ENCODE peak calls at places on chromosomes 16 and 17, in four cellular contexts. L, X, O and E are unnamed samples.

GRCh38 chr16:86085161-86085611 is 186.2 kb downstream of the IRF8 start:
- DNase-seq in L (no peak), X (no peak), O (no peak), E (peak)

GRCh38 chr16:77414752-77415231 is 20.0 kb downstream of the ADAMTS18 start:
- DNase-seq in L (no peak), X (no peak), O (no peak), E (no peak)

GRCh38 chr16:58709338-58709737 is 24.8 kb upstream of the SLC38A7 start:
- DNase-seq in L (no peak), X (no peak), O (no peak), E (no peak)

GRCh38 chr17:9766970-9767369 is 24.4 kb downstream of the DHRS7C start:
- DNase-seq in L (no peak), X (no peak), O (no peak), E (no peak)

GRCh38 chr16:5215911-5216310 is 118.3 kb upstream of the EEF2KMT start:
- DNase-seq in L (no peak), X (no peak), O (no peak), E (peak)

GRCh38 chr17:279776-280175 is 72.8 kb downstream of the RPH3AL start:
- DNase-seq in L (no peak), X (no peak), O (no peak), E (peak)

GRCh38 chr16:81889896-81890634 is 111.0 kb downstream of the PLCG2 start:
- DNase-seq in L (no peak), X (peak), O (peak), E (no peak)

GRCh38 chr17:82942166-82943130 is 102.6 kb upstream of the ZNF750 start:
- DNase-seq in L (peak), X (no peak), O (no peak), E (peak)

GRCh38 chr16:80208015-80208414 is 332.8 kb upstream of the DYNLRB2 start:
- DNase-seq in L (no peak), X (no peak), O (no peak), E (no peak)

GRCh38 chr16:11175106-11175795 is 80.8 kb downstream of the SOCS1 start:
- DNase-seq in L (no peak), X (no peak), O (no peak), E (no peak)

GRCh38 chr16:3259097-3259496 is 2.7 kb upstream of the MEFV start:
- DNase-seq in L (no peak), X (no peak), O (peak), E (peak)

GRCh38 chr16:67547423-67548264 is 14.7 kb upstream of the CTCF start:
- DNase-seq in L (no peak), X (no peak), O (no peak), E (peak)

GRCh38 chr17:57600092-57600491 is 145.0 kb downstream of the CCDC182 start:
- DNase-seq in L (no peak), X (no peak), O (no peak), E (no peak)

GRCh38 chr16:6884002-6884401 is 448.6 kb upstream of the RBFOX1 start:
- DNase-seq in L (no peak), X (no peak), O (no peak), E (no peak)

GRCh38 chr17:56297142-56297541 is 143.9 kb downstream of the ANKFN1 start:
- DNase-seq in L (no peak), X (no peak), O (no peak), E (no peak)

GRCh38 chr17:68909066-68909465 is 46.1 kb downstream of the ABCA8 start:
- DNase-seq in L (peak), X (peak), O (peak), E (peak)

GRCh38 chr16:4212934-4213296 is 29.0 kb downstream of the SRL start:
- DNase-seq in L (no peak), X (peak), O (peak), E (no peak)

GRCh38 chr17:4007346-4008081 is 43.3 kb upstream of the ATP2A3 start:
- DNase-seq in L (no peak), X (no peak), O (no peak), E (no peak)

GRCh38 chr16:3997231-3997841 is 116.8 kb upstream of the CREBBP start:
- DNase-seq in L (no peak), X (no peak), O (no peak), E (no peak)

GRCh38 chr16:23434380-23434779 is 18.6 kb downstream of the COG7 start:
- DNase-seq in L (no peak), X (peak), O (peak), E (no peak)

GRCh38 chr17:34626141-34626681 is 46.8 kb downstream of the TMEM132E start:
- DNase-seq in L (no peak), X (no peak), O (no peak), E (no peak)

GRCh38 chr16:85192736-85193493 is 80.6 kb upstream of the CIBAR2 start:
- DNase-seq in L (no peak), X (no peak), O (no peak), E (no peak)

GRCh38 chr17:37082461-37082860 is 133.7 kb downstream of the AATF start:
- DNase-seq in L (no peak), X (no peak), O (no peak), E (no peak)

GRCh38 chr17:74402070-74402469 is 29.8 kb upstream of the GPRC5C start:
- DNase-seq in L (no peak), X (no peak), O (no peak), E (no peak)

GRCh38 chr17:76955191-76955590 is 87.0 kb downstream of the MGAT5B start:
- DNase-seq in L (no peak), X (no peak), O (no peak), E (no peak)

GRCh38 chr16:78647019-78647418 is 547.6 kb downstream of the WWOX start:
- DNase-seq in L (no peak), X (no peak), O (no peak), E (no peak)

GRCh38 chr16:3948378-3948995 is 68.0 kb upstream of the CREBBP start:
- DNase-seq in L (no peak), X (no peak), O (no peak), E (peak)

GRCh38 chr16:50719401-50720337 is 22.2 kb upstream of the CYLD start:
- DNase-seq in L (no peak), X (no peak), O (peak), E (peak)

GRCh38 chr16:77359065-77359502 is 75.8 kb downstream of the ADAMTS18 start:
- DNase-seq in L (no peak), X (peak), O (peak), E (no peak)

GRCh38 chr16:71803305-71803690 is 5.3 kb downstream of the AP1G1 start:
- DNase-seq in L (no peak), X (no peak), O (no peak), E (no peak)

GRCh38 chr16:71807905-71808592 is 585 bp downstream of the AP1G1 start:
- DNase-seq in L (no peak), X (peak), O (no peak), E (peak)

GRCh38 chr16:71811261-71811803 is 2.7 kb upstream of the AP1G1 start:
- DNase-seq in L (no peak), X (no peak), O (no peak), E (no peak)

DNA sequence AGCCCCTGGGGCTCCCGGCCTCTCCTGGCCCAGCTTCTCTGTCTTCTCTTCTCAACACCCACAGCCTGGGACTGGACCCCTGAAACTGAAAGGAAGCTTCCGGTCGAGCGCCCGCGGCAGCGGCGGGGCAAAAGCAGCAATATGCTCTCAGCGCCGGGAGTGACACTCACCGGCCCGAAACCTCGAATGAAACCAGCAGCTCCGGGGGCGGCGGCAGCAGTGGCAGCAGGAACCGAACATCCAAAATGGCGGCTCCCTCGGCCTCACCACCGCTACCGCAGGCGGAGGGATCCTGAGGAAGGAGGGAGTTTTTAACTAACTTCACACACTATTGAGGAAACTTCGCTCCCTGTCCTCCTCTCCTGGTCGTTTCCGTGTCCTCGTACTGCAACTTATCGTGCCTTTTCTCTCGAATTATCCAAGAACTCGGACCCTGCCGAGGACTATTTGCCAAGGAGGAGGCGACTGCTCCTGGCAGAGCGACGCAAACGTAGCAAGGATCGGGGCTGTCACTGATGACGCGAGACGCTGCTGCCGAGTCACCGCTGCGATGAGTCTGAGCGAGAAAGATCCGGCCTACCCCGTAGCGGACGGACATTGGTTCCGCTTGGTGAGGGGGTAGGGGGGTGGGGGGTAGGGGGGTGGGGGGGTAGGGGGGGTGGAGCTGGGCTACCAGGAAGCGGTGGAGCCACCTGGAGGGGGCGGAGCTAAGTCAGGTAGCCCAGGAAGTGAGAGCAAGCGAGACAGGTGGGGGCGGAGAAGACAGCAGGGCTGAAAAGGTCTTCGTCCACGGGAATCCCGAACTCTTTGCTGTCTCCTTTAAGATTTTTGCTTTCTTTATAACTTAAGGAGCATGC is at the start of gene AP1G1:
- DNase-seq in L (peak), X (peak), O (peak), E (peak)
- TF ChIP-seq EP300 in L (peak), X (no peak), O (peak), E (peak)

GRCh38 chr16:89502319-89502843 is 5.8 kb upstream of the SPG7 start:
- DNase-seq in L (no peak), X (peak), O (peak), E (no peak)
- H3K27ac ChIP-seq in L (no peak), X (peak), O (peak), E (no peak)

DNA sequence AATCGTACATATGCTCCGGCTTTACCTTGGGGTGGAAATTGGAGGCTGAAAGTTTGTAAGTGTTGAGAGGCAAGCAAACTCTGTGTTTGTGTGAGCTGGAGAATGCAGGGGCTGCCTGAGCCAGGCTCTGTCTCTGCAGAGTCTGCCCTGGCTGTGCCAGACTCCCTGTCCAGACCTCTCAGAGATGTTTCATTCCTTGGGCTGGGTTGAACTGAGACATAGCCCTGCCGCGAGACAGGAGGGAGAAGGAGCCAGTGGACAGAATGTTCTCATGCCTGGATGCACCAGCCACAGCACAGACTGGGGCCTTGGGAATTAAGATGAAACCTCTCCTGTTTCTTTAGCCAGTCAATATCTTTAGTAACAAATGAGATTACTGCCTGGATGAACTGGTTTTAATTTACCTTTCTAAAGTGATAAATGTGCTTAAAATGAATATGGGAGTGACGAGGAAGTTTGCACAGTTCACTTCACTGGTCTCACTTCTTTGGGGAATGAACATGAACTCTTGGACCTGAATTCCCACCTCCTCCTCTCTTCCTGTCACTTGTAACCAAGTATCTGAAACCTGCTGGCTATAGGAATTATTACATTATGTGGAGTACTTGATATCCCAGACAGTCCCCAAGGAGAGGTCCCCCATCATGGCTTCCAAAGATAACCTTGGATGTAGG is 40.1 kb downstream of the YPEL2 start:
- DNase-seq in L (peak), X (no peak), O (peak), E (peak)
- TF ChIP-seq EP300 in L (no peak), X (no peak), O (no peak), E (no peak)

GRCh38 chr17:80624864-80625263 is 80.2 kb downstream of the RPTOR start:
- DNase-seq in L (no peak), X (no peak), O (no peak), E (no peak)
- H3K27ac ChIP-seq in L (no peak), X (no peak), O (no peak), E (no peak)

GRCh38 chr16:87407511-87408112 is 15.5 kb downstream of the MAP1LC3B start:
- DNase-seq in L (peak), X (no peak), O (no peak), E (peak)
- TF ChIP-seq EP300 in L (no peak), X (no peak), O (no peak), E (no peak)

DNA sequence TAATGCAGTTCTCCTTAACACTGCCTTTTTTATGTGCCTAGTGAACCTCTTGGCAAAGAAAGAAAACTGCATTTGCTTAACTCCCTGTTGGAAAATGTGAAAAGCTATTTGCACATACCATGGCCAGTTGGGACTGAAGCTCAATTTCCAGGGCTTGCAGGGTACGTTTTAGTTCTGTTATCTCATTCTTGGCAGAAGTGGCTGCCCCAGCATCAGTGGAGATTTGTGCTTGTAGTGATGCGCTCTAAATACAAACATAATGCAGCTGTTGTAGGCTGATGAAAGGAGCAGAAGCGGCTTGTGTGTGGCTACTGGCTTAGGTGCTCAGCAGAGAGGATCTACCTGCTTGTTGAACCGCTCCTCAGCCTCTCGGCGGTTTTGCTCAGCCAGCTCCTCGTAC is 3.7 kb downstream of the KRT24 start:
- DNase-seq in L (no peak), X (no peak), O (no peak), E (no peak)
- H3K27ac ChIP-seq in L (no peak), X (no peak), O (no peak), E (no peak)

GRCh38 chr17:78365561-78366108 is 5.8 kb upstream of the SOCS3 start:
- DNase-seq in L (no peak), X (no peak), O (peak), E (no peak)

GRCh38 chr17:78366109-78366848 is 6.4 kb upstream of the SOCS3 start:
- DNase-seq in L (peak), X (no peak), O (no peak), E (no peak)

GRCh38 chr17:78362232-78362631 is 2.4 kb upstream of the SOCS3 start:
- DNase-seq in L (no peak), X (no peak), O (no peak), E (no peak)

GRCh38 chr17:78362671-78363070 is 2.8 kb upstream of the SOCS3 start:
- DNase-seq in L (no peak), X (no peak), O (no peak), E (no peak)

DNA sequence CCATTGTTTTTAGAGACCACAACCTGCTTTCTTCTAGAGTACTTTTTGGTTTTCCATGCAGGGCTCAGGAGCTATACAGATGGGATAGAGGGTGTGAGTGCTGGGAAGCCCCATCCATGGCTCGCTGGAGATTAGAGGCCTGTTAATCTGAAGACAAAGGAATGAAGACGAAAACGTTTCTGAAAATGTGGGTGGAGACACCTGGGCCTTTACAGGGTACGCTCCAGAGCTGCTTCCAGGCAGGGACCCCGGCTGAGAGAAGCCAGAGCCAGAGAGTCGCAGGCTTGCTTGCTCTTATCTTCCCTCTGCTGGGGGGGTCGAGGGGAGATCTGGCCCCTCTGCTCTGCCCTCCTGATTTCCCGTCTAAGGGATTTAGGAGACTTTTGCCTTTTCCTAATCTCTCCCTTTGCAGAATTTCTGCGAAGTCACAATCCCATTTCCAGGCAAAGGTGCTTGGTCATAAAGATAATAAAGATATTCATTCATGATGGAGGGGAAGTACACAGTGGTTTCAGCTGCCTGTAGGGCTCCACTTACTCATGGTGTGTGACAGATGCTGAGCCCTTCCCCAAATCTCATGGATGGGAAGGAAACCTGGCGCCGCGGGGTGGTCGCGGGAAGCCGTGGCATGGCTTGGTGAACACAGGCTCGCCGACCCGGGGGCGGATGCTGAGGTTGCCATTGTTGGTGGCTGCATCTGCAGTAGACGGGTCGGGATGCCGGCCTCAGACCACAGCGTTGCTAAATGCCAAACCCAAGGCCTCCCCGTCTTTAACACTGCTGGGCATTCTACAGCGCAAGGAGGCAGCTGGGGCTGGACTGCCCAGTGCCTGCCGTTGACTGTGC is 4.8 kb upstream of the SOCS3 start:
- DNase-seq in L (no peak), X (no peak), O (no peak), E (no peak)
- TF ChIP-seq EP300 in L (no peak), X (no peak), O (no peak), E (no peak)

DNA sequence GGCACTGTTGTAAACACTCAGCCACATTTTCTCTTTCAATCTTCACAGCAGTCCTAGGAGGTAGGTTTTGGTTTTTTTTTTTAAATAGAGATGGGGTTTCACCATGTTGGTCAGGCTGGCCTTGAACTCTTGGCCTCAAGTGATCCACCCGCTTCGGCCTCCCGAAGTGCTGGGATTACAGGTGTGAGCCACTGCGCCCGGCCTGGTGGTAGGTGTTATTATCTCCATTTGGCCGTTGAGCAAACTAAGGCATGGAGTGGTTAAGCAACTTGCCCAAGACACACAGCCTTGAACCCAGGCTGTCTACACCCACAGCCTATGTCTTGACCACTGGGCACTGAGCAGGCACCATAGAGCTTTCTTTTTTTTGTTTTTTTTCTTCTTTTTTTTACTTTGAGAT is 8.6 kb downstream of the SGCA start:
- DNase-seq in L (no peak), X (no peak), O (no peak), E (no peak)
- H3K27ac ChIP-seq in L (no peak), X (peak), O (no peak), E (peak)

GRCh38 chr16:2174396-2175131 is 19.0 kb downstream of the TRAF7 start:
- DNase-seq in L (no peak), X (no peak), O (no peak), E (no peak)
- TF ChIP-seq EP300 in L (no peak), X (no peak), O (no peak), E (no peak)